ENCODE peak calls at places on chromosome 12, in four cellular contexts. J is fibroblast of lung, M is T-helper 9 cell, U is GM20000. H is an unnamed sample.

GRCh38 chr12:27524839-27525238 is 833 bp downstream of the PPFIBP1 start:
- DNase-seq in J (peak), M (no peak), U (no peak), H (peak)

GRCh38 chr12:39503445-39503844 is 60.5 kb upstream of the KIF21A start:
- DNase-seq in J (peak), M (no peak), U (no peak), H (peak)

GRCh38 chr12:570237-570925 is 92.9 kb downstream of the NINJ2 start:
- DNase-seq in J (peak), M (no peak), U (no peak), H (peak)

GRCh38 chr12:15193927-15194326 is 27.3 kb downstream of the RERG start:
- DNase-seq in J (no peak), M (no peak), U (no peak), H (peak)

GRCh38 chr12:94230357-94230905 is 82.1 kb downstream of the PLXNC1 start:
- DNase-seq in J (peak), M (no peak), U (no peak), H (no peak)

GRCh38 chr12:131773582-131774221 is 54.5 kb upstream of the MMP17 start:
- DNase-seq in J (no peak), M (no peak), U (peak), H (no peak)

GRCh38 chr12:106107566-106107965 is 31.2 kb downstream of the NUAK1 start:
- DNase-seq in J (no peak), M (no peak), U (no peak), H (peak)

GRCh38 chr12:57049047-57049446 is 882 bp downstream of the MYO1A start:
- DNase-seq in J (no peak), M (no peak), U (no peak), H (no peak)

GRCh38 chr12:85975716-85976115 is 101.6 kb downstream of the NTS start:
- DNase-seq in J (no peak), M (no peak), U (no peak), H (no peak)

GRCh38 chr12:132953771-132954170 is 2.3 kb downstream of the ZNF605 start:
- DNase-seq in J (no peak), M (no peak), U (no peak), H (no peak)

H was measured in HCEC 1CT.